ENCODE peak calls at places on chromosomes 5 and 9, in six cellular contexts. E is IMR-90, U is anterior cingulate cortex, G is keratinocyte, W is fibroblast of lung, Y is endodermal cell. P is an unnamed sample.

GRCh38 chr9:7452378-7452777 is 347.2 kb downstream of the DMAC1 start:
- DNase-seq in W (peak; percentile 44), E (peak; percentile 81), Y (no peak), G (no peak), U (no peak), P (no peak)

GRCh38 chr9:120873512-120873911 is 3.5 kb downstream of the PHF19 start:
- DNase-seq in W (no peak), E (no peak), G (peak; percentile 92), U (no peak), Y (peak; percentile 94), P (peak; percentile 44)

GRCh38 chr5:36696059-36696673 is 89.8 kb downstream of the SLC1A3 start:
- DNase-seq in Y (peak; percentile 92), G (peak; percentile 21), E (peak; percentile 61), U (no peak), W (peak; percentile 70), P (peak; percentile 11)

GRCh38 chr5:43416233-43416987 is 4.2 kb upstream of the CCL28 start:
- DNase-seq in Y (peak; percentile 87), W (no peak), G (no peak), U (no peak), E (no peak), P (no peak)

GRCh38 chr5:95892784-95893354 is 68.8 kb downstream of the ELL2 start:
- DNase-seq in G (no peak), U (no peak), W (peak; percentile 68), Y (peak; percentile 80), E (no peak), P (peak; percentile 54)

GRCh38 chr9:110048473-110048975 is 159.4 kb downstream of the C9orf152 start:
- DNase-seq in W (peak; percentile 80), Y (peak; percentile 90), E (peak; percentile 79), G (no peak), U (peak; percentile 28), P (peak; percentile 78)

GRCh38 chr5:1723476-1723875 is 76.2 kb downstream of the MRPL36 start:
- DNase-seq in U (no peak), Y (peak; percentile 22), W (no peak), E (no peak), G (no peak), P (no peak)

GRCh38 chr9:37911271-37911681 is 7.3 kb upstream of the SLC25A51 start:
- DNase-seq in W (peak; percentile 69), U (no peak), E (peak; percentile 41), G (no peak), Y (no peak), P (no peak)

GRCh38 chr5:106014262-106014661 is 1656.5 kb downstream of the EFNA5 start:
- DNase-seq in U (no peak), Y (no peak), W (no peak), G (no peak), E (no peak), P (no peak)

GRCh38 chr5:13745508-13745907 is 199.0 kb downstream of the DNAH5 start:
- DNase-seq in G (peak; percentile 25), W (no peak), E (peak; percentile 90), U (no peak), Y (no peak), P (no peak)

GRCh38 chr9:135698767-135699166 is 514 bp downstream of the SOHLH1 start:
- DNase-seq in E (no peak), W (no peak), Y (peak; percentile 58), G (no peak), U (no peak), P (no peak)

GRCh38 chr5:66987949-66988838 is 208.4 kb downstream of the CD180 start:
- DNase-seq in Y (no peak), W (no peak), U (no peak), G (no peak), E (peak; percentile 26), P (peak; percentile 50)

GRCh38 chr5:56350595-56351170 is 117.6 kb upstream of the ANKRD55 start:
- DNase-seq in U (no peak), E (peak; percentile 96), Y (no peak), W (peak; percentile 83), G (no peak), P (no peak)

GRCh38 chr5:110925916-110926315 is 145.6 kb upstream of the TSLP start:
- DNase-seq in W (no peak), U (no peak), G (no peak), E (no peak), Y (no peak), P (no peak)

GRCh38 chr5:73655521-73656160 is 29.6 kb downstream of the ARHGEF28 start:
- DNase-seq in E (no peak), Y (no peak), W (no peak), U (no peak), G (no peak), P (no peak)

GRCh38 chr9:137955586-137955985 is 78.0 kb downstream of the CACNA1B start:
- DNase-seq in W (no peak), G (no peak), U (no peak), E (no peak), Y (peak; percentile 35), P (no peak)

GRCh38 chr5:122102825-122103224 is 24.8 kb upstream of the LOX start:
- DNase-seq in W (peak; percentile 83), Y (no peak), E (peak; percentile 85), G (no peak), U (no peak), P (no peak)

P was measured in CD4-positive, CD25-positive, alpha-beta regulatory T cell.